ENCODE peak calls at places on chromosomes 2 and 18, in eight cellular contexts. U is GM13976, Y is ovary, X is RWPE2, S is OCI-LY7, I is transverse colon, D is cardiac fibroblast, H is choroid plexus epithelial cell. P is an unnamed sample.

GRCh38 chr2:72893594-72894319 is 6.5 kb downstream of the SPR start:
- DNase-seq in Y (peak), D (peak), U (peak), H (peak), I (peak), X (no peak), S (peak), P (peak)

GRCh38 chr18:75538727-75539126 is 111.2 kb upstream of the SMIM21 start:
- DNase-seq in Y (no peak), D (peak), I (no peak), X (no peak), S (no peak), H (peak), U (no peak), P (no peak)

GRCh38 chr18:75554644-75555043 is 127.1 kb upstream of the SMIM21 start:
- DNase-seq in Y (no peak), I (no peak), X (no peak), H (no peak), S (no peak), U (no peak), D (no peak), P (no peak)

GRCh38 chr2:99850076-99850710 is 292.2 kb downstream of the AFF3 start:
- DNase-seq in S (no peak), D (no peak), I (no peak), Y (no peak), U (no peak), X (no peak), H (no peak), P (no peak)

GRCh38 chr18:46917808-46918600 is 602 bp downstream of the KATNAL2 start:
- DNase-seq in D (peak), X (no peak), Y (peak), U (peak), S (peak), H (peak), I (peak), P (no peak)

GRCh38 chr2:121501070-121501469 is 29.6 kb upstream of the RNU4ATAC start:
- DNase-seq in H (peak), S (no peak), U (peak), Y (no peak), D (peak), I (no peak), X (no peak), P (no peak)

GRCh38 chr2:224343226-224343625 is 58.7 kb downstream of the FAM124B start:
- DNase-seq in D (no peak), I (no peak), U (no peak), Y (no peak), H (no peak), S (no peak), X (no peak), P (no peak)

GRCh38 chr2:156663757-156664409 is 227.7 kb downstream of the GPD2 start:
- DNase-seq in H (no peak), X (no peak), D (no peak), I (no peak), Y (no peak), S (no peak), U (peak), P (no peak)

GRCh38 chr2:19682493-19682892 is 219.3 kb downstream of the TTC32 start:
- DNase-seq in S (no peak), H (no peak), U (no peak), I (no peak), D (no peak), Y (no peak), X (no peak), P (no peak)

GRCh38 chr18:74895686-74896085 is 298.0 kb downstream of the ZNF407 start:
- DNase-seq in D (peak), I (no peak), S (no peak), Y (no peak), X (no peak), H (peak), U (no peak), P (no peak)

GRCh38 chr2:121480826-121481225 is 49.9 kb upstream of the RNU4ATAC start:
- DNase-seq in U (no peak), S (no peak), Y (peak), H (peak), X (peak), D (peak), I (no peak), P (no peak)

GRCh38 chr2:140580799-140581198 is 1550.0 kb downstream of the LRP1B start:
- DNase-seq in X (no peak), Y (no peak), H (peak), U (no peak), S (no peak), I (no peak), D (peak), P (no peak)
- TF ChIP-seq CTCF in X (no peak), Y (no peak), H (no peak), U (no peak), S (no peak), I (no peak), D (no peak), P (no peak)

GRCh38 chr2:184611221-184612085 is 13.1 kb downstream of the ZNF804A start:
- DNase-seq in X (no peak), H (peak), S (peak), I (no peak), D (peak), Y (no peak), U (no peak), P (no peak)
- TF ChIP-seq CTCF in X (peak), H (peak), S (peak), I (peak), D (peak), Y (peak), U (no peak), P (peak)

DNA sequence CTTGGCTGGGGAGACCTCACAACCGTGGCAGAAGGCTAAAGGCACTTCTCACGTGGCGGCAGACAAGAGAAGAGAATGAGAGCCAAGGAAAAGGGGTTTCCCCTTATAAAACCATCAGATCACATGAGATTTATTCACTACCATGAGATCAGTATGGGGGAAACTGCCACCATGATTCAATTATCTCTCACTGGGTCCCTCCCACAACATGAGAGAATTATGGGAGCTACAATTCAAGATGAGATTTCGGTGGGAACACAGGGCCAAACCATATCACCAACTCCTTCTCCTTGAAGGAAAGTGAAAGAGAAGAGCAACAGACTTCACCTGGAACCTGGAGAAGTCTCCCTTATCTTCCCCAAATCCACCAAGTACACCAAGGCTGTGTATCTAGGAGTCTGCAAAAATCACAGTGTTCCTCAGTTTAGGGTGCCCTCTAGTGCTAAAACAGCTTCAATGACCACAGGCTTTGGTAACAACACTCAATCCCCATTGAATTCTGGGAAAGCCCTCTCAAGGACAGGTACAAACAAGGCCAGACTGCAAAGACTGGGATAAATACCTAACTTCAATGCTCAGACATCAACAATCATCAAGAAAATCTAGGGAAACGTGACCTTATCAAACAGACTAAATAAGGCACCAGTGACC is 148.8 kb upstream of the SRD5A2 start:
- DNase-seq in U (peak), S (peak), Y (no peak), D (peak), X (no peak), H (peak), I (no peak), P (no peak)
- TF ChIP-seq CTCF in U (peak), S (peak), Y (no peak), D (peak), X (peak), H (peak), I (no peak), P (peak)

GRCh38 chr2:7111626-7112025 is 194.4 kb downstream of the RNF144A start:
- DNase-seq in H (no peak), S (peak), D (no peak), U (no peak), I (no peak), Y (no peak), X (no peak), P (no peak)
- TF ChIP-seq CTCF in H (peak), S (peak), D (no peak), U (no peak), I (no peak), Y (no peak), X (peak), P (no peak)

GRCh38 chr2:85001595-85001994 is 30.6 kb downstream of the KCMF1 start:
- DNase-seq in S (no peak), X (no peak), Y (no peak), H (no peak), I (no peak), D (no peak), U (no peak), P (no peak)

GRCh38 chr2:84996909-84997308 is 25.9 kb downstream of the KCMF1 start:
- DNase-seq in Y (no peak), H (no peak), U (no peak), I (no peak), X (no peak), D (no peak), S (no peak), P (no peak)

GRCh38 chr2:84995826-84996225 is 24.9 kb downstream of the KCMF1 start:
- DNase-seq in H (no peak), D (no peak), X (no peak), S (no peak), U (no peak), I (no peak), Y (no peak), P (no peak)

GRCh38 chr2:85002534-85002933 is 31.6 kb downstream of the KCMF1 start:
- DNase-seq in I (no peak), D (no peak), U (no peak), Y (no peak), X (no peak), S (no peak), H (no peak), P (no peak)

GRCh38 chr2:84999467-85000064 is 28.6 kb downstream of the KCMF1 start:
- DNase-seq in Y (no peak), H (no peak), D (no peak), X (no peak), S (no peak), I (no peak), U (peak), P (no peak)
- TF ChIP-seq CTCF in Y (no peak), H (no peak), D (no peak), X (no peak), S (no peak), I (no peak), U (no peak), P (no peak)

P was measured in neural crest cell.